ENCODE peak calls at places on chromosomes 5 and 9, in six cellular contexts. N is right atrium auricular region; M is A549; J is thyroid gland; Z is CD8-positive, alpha-beta T cell; U is right cardiac atrium. H is an unnamed sample.

GRCh38 chr5:82445729-82446349 is 167.7 kb upstream of the RPS23 start:
- DNase-seq in J (no peak), U (no peak), M (no peak), N (no peak), Z (no peak), H (no peak)

GRCh38 chr9:94164756-94165549 is 80.7 kb downstream of the PTPDC1 start:
- DNase-seq in U (no peak), Z (no peak), M (no peak), J (no peak), N (no peak), H (no peak)

GRCh38 chr5:142982821-142983200 is 212.6 kb downstream of the ARHGAP26 start:
- DNase-seq in M (no peak), Z (no peak), N (no peak), U (no peak), J (no peak), H (no peak)

GRCh38 chr5:22850981-22851380 is 2.2 kb downstream of the CDH12 start:
- DNase-seq in M (no peak), Z (no peak), N (no peak), U (no peak), J (no peak), H (no peak)

GRCh38 chr5:96381526-96381925 is 51.5 kb downstream of the PCSK1 start:
- DNase-seq in U (no peak), J (peak), N (no peak), M (peak), Z (no peak), H (no peak)

GRCh38 chr5:60597570-60597969 is 102.4 kb downstream of the DEPDC1B start:
- DNase-seq in U (no peak), Z (no peak), J (no peak), M (no peak), N (no peak), H (no peak)

GRCh38 chr9:124779368-124780059 is 2.6 kb downstream of the OLFML2A start:
- DNase-seq in N (peak), Z (no peak), M (peak), J (peak), U (no peak), H (peak)

GRCh38 chr5:96522635-96523355 is 89.7 kb upstream of the PCSK1 start:
- DNase-seq in M (no peak), U (no peak), Z (no peak), N (no peak), J (no peak), H (no peak)

GRCh38 chr5:133232911-133233310 is 181.1 kb downstream of the HSPA4 start:
- DNase-seq in Z (no peak), U (no peak), N (no peak), M (no peak), J (no peak), H (no peak)

GRCh38 chr9:91865041-91865440 is 85.0 kb downstream of the ROR2 start:
- DNase-seq in N (no peak), J (peak), U (no peak), Z (no peak), M (no peak), H (no peak)

GRCh38 chr9:34654317-34655083 is 2.5 kb downstream of the IL11RA start:
- DNase-seq in J (peak), M (no peak), N (peak), Z (no peak), U (peak), H (peak)

GRCh38 chr5:168683247-168683926 is 104.2 kb upstream of the PANK3 start:
- DNase-seq in N (no peak), M (no peak), U (no peak), Z (no peak), J (no peak), H (no peak)

GRCh38 chr5:53438486-53439472 is 41.6 kb upstream of the FST start:
- DNase-seq in Z (no peak), J (no peak), N (no peak), M (no peak), U (no peak), H (no peak)

GRCh38 chr5:67215592-67216471 is 19.2 kb upstream of the CD180 start:
- DNase-seq in M (no peak), U (peak), N (peak), Z (peak), J (peak), H (peak)

GRCh38 chr9:76525196-76525595 is 66.2 kb downstream of the GCNT1 start:
- DNase-seq in Z (no peak), J (no peak), N (no peak), M (no peak), U (no peak), H (no peak)

GRCh38 chr9:12972608-12973589 is 198.1 kb downstream of the LURAP1L start:
- DNase-seq in M (no peak), U (peak), N (no peak), J (peak), Z (no peak), H (no peak)

GRCh38 chr5:67234671-67235176 is 38.1 kb upstream of the CD180 start:
- DNase-seq in N (no peak), J (peak), Z (no peak), M (no peak), U (no peak), H (no peak)

GRCh38 chr9:83473488-83473971 is 64.7 kb downstream of the FRMD3 start:
- DNase-seq in U (no peak), N (no peak), Z (no peak), M (peak), J (no peak), H (no peak)

GRCh38 chr5:31106259-31106658 is 87.2 kb upstream of the CDH6 start:
- DNase-seq in M (no peak), N (no peak), Z (no peak), J (no peak), U (no peak), H (no peak)

GRCh38 chr5:5179079-5179478 is 38.9 kb downstream of the ADAMTS16 start:
- DNase-seq in U (no peak), Z (no peak), M (peak), J (no peak), N (no peak), H (no peak)

GRCh38 chr5:35804201-35804653 is 52.5 kb upstream of the IL7R start:
- DNase-seq in U (no peak), M (no peak), N (no peak), J (peak), Z (no peak), H (no peak)

GRCh38 chr9:134962998-134963364 is 45.3 kb upstream of the FCN1 start:
- DNase-seq in N (no peak), Z (no peak), J (no peak), U (no peak), M (no peak), H (no peak)

GRCh38 chr5:42518595-42519067 is 95.4 kb downstream of the GHR start:
- DNase-seq in J (no peak), M (no peak), U (no peak), Z (no peak), N (no peak), H (no peak)

GRCh38 chr9:133485531-133486260 is 6.8 kb upstream of the SLC2A6 start:
- DNase-seq in J (no peak), Z (no peak), U (peak), N (no peak), M (peak), H (no peak)

GRCh38 chr5:55896663-55897062 is 45.5 kb downstream of the IL31RA start:
- DNase-seq in J (peak), U (no peak), N (no peak), M (no peak), Z (no peak), H (no peak)

GRCh38 chr5:170056561-170057267 is 49.0 kb upstream of the FOXI1 start:
- DNase-seq in M (no peak), J (no peak), U (no peak), Z (no peak), N (no peak), H (no peak)

GRCh38 chr5:150079655-150080461 is 6.5 kb downstream of the CSF1R start:
- DNase-seq in M (no peak), U (no peak), N (peak), Z (no peak), J (no peak), H (no peak)

GRCh38 chr9:107000218-107000617 is 137.3 kb downstream of the ZNF462 start:
- DNase-seq in Z (no peak), N (no peak), J (no peak), M (no peak), U (no peak), H (no peak)

GRCh38 chr5:108884736-108885135 is 137.0 kb downstream of the FER start:
- DNase-seq in M (peak), U (no peak), Z (no peak), N (no peak), J (peak), H (no peak)

GRCh38 chr5:102794047-102794446 is 38.9 kb downstream of the PAM start:
- DNase-seq in M (no peak), U (no peak), Z (no peak), J (no peak), N (no peak), H (no peak)

GRCh38 chr9:121499427-121500164 is at the start of gene GGTA1:
- DNase-seq in Z (no peak), U (peak), N (peak), J (peak), M (peak), H (peak)

GRCh38 chr9:121499177-121499426 is 542 bp downstream of the GGTA1 start:
- DNase-seq in J (no peak), Z (no peak), U (no peak), M (no peak), N (no peak), H (no peak)

GRCh38 chr9:121498150-121498486 is 1.5 kb downstream of the GGTA1 start:
- DNase-seq in Z (no peak), M (peak), J (peak), N (peak), U (no peak), H (peak)

GRCh38 chr9:121498487-121499176 is 1.0 kb downstream of the GGTA1 start:
- DNase-seq in U (peak), N (peak), Z (no peak), M (peak), J (peak), H (peak)

DNA sequence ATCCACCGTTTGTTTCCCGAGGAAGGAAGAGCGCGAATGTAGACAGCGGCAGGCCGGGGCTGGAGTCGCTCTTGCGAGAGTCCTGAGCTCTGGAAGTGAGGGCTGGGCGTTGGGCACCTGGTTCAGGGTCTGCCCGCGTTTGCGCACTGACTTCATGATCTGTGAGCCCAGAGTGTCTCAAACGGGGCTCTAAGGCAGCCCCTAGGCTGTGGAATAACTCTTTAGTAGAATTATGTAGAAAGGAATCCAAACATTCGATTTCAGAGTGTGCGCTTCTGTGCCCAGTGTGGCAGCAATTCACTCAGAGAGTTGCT is 478 bp upstream of the GGTA1 start:
- DNase-seq in N (no peak), M (no peak), U (no peak), J (no peak), Z (no peak), H (no peak)
- H3K4me3 ChIP-seq in N (peak), M (peak), U (peak), J (no peak), Z (no peak), H (peak)

GRCh38 chr5:112968411-112969106 is 8.0 kb upstream of the DCP2 start:
- DNase-seq in Z (no peak), M (peak), N (no peak), J (no peak), U (no peak), H (no peak)
- H3K27ac ChIP-seq in Z (no peak), M (peak), N (no peak), J (no peak), U (no peak), H (no peak)

GRCh38 chr5:154714271-154714986 is 40.7 kb upstream of the LARP1 start:
- DNase-seq in N (no peak), Z (no peak), J (peak), M (no peak), U (no peak), H (no peak)
- H3K4me3 ChIP-seq in N (no peak), Z (no peak), J (no peak), M (no peak), U (no peak), H (no peak)

GRCh38 chr9:89426389-89426961 is 71.4 kb downstream of the SEMA4D start:
- DNase-seq in Z (no peak), J (no peak), U (no peak), N (no peak), M (no peak), H (no peak)
- H3K27ac ChIP-seq in Z (peak), J (no peak), U (no peak), N (no peak), M (no peak), H (no peak)

GRCh38 chr5:88667187-88668141 is 215.5 kb downstream of the MEF2C start:
- DNase-seq in Z (no peak), M (no peak), J (no peak), U (no peak), N (no peak), H (no peak)
- H3K4me3 ChIP-seq in Z (peak), M (no peak), J (no peak), U (peak), N (peak), H (peak)

GRCh38 chr5:160930361-160930760 is 78.3 kb upstream of the ATP10B start:
- DNase-seq in N (no peak), U (no peak), J (no peak), Z (no peak), M (no peak), H (no peak)
- H3K27ac ChIP-seq in N (no peak), U (no peak), J (no peak), Z (no peak), M (no peak), H (no peak)

DNA sequence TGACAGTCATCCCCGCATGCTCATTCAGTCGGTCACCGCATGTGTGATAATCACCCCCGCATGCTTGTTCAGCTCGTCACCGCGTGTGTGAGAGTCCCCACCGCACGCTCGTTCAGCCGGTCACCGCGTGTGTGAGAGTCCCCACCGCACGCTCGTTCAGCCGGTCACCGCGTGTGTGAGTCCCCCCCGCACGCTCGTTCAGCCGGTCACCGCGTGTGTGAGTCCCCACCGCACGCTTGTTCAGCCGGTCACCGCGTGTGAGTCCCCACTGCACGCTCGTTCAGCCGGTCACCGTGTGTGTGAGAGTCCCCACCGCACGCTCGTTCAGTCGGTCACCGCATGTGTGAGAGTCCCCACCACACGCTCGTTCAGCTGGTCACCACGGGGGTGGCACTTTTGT is 3.5 kb downstream of the TRAF2 start:
- DNase-seq in Z (no peak), U (no peak), J (no peak), N (no peak), M (no peak), H (no peak)
- H3K4me3 ChIP-seq in Z (no peak), U (no peak), J (no peak), N (no peak), M (no peak), H (no peak)

GRCh38 chr5:58455495-58455894 is 4.4 kb downstream of the PLK2 start:
- DNase-seq in N (no peak), M (no peak), J (no peak), U (no peak), Z (no peak), H (no peak)

GRCh38 chr5:58455966-58456365 is 3.9 kb downstream of the PLK2 start:
- DNase-seq in U (no peak), Z (no peak), N (no peak), J (no peak), M (no peak), H (no peak)

GRCh38 chr5:58456486-58456885 is 3.4 kb downstream of the PLK2 start:
- DNase-seq in U (no peak), M (no peak), N (no peak), J (no peak), Z (no peak), H (no peak)

GRCh38 chr5:58454025-58454424 is 5.9 kb downstream of the PLK2 start:
- DNase-seq in M (no peak), Z (no peak), U (no peak), J (no peak), N (no peak), H (no peak)

GRCh38 chr5:58455066-58455465 is 4.8 kb downstream of the PLK2 start:
- DNase-seq in J (no peak), N (no peak), Z (no peak), U (no peak), M (no peak), H (no peak)
- H3K27ac ChIP-seq in J (no peak), N (no peak), Z (no peak), U (no peak), M (peak), H (no peak)

H was measured in ovary.